ENCODE peak calls at places on chromosomes 3 and 15, in nine cellular contexts. One of them, this sample, is unnamed.

GRCh38 chr3:99850608-99851007 is 32.9 kb downstream of the CMSS1 start:
- DNase-seq in endothelial cell: no peak
- DNase-seq in mammary epithelial cell: no peak
- DNase-seq in B cell: no peak
- DNase-seq in colonic mucosa: no peak
- DNase-seq in WERI-Rb-1: no peak
- DNase-seq in PC-9: no peak
- DNase-seq in bronchial epithelial cell: no peak
- DNase-seq in Panc1: no peak
- DNase-seq in this sample: no peak

GRCh38 chr3:13580256-13581023 is 31.5 kb downstream of the FBLN2 start:
- DNase-seq in endothelial cell: no peak
- DNase-seq in mammary epithelial cell: peak
- DNase-seq in B cell: no peak
- DNase-seq in colonic mucosa: no peak
- DNase-seq in WERI-Rb-1: no peak
- DNase-seq in PC-9: peak
- DNase-seq in bronchial epithelial cell: peak
- DNase-seq in Panc1: no peak
- DNase-seq in this sample: no peak

GRCh38 chr3:55897573-55898224 is 410.6 kb upstream of the WNT5A start:
- DNase-seq in endothelial cell: peak
- DNase-seq in mammary epithelial cell: peak
- DNase-seq in B cell: no peak
- DNase-seq in colonic mucosa: peak
- DNase-seq in WERI-Rb-1: peak
- DNase-seq in PC-9: peak
- DNase-seq in bronchial epithelial cell: peak
- DNase-seq in Panc1: no peak
- DNase-seq in this sample: no peak

GRCh38 chr15:67700023-67700422 is 125.3 kb upstream of the SKOR1 start:
- DNase-seq in endothelial cell: no peak
- DNase-seq in mammary epithelial cell: no peak
- DNase-seq in B cell: no peak
- DNase-seq in colonic mucosa: no peak
- DNase-seq in WERI-Rb-1: no peak
- DNase-seq in PC-9: no peak
- DNase-seq in bronchial epithelial cell: no peak
- DNase-seq in Panc1: no peak
- DNase-seq in this sample: no peak

GRCh38 chr3:195187609-195188529 is 83.1 kb downstream of the XXYLT1 start:
- DNase-seq in endothelial cell: no peak
- DNase-seq in mammary epithelial cell: peak
- DNase-seq in B cell: no peak
- DNase-seq in colonic mucosa: no peak
- DNase-seq in WERI-Rb-1: no peak
- DNase-seq in PC-9: no peak
- DNase-seq in bronchial epithelial cell: peak
- DNase-seq in Panc1: no peak
- DNase-seq in this sample: no peak

GRCh38 chr3:10912784-10913183 is 79.8 kb upstream of the SLC6A1 start:
- DNase-seq in endothelial cell: no peak
- DNase-seq in mammary epithelial cell: no peak
- DNase-seq in B cell: no peak
- DNase-seq in colonic mucosa: no peak
- DNase-seq in WERI-Rb-1: no peak
- DNase-seq in PC-9: no peak
- DNase-seq in bronchial epithelial cell: no peak
- DNase-seq in Panc1: no peak
- DNase-seq in this sample: no peak

GRCh38 chr3:177726807-177727206 is 529.5 kb upstream of the TBL1XR1 start:
- DNase-seq in endothelial cell: no peak
- DNase-seq in mammary epithelial cell: no peak
- DNase-seq in B cell: no peak
- DNase-seq in colonic mucosa: no peak
- DNase-seq in WERI-Rb-1: no peak
- DNase-seq in PC-9: no peak
- DNase-seq in bronchial epithelial cell: no peak
- DNase-seq in Panc1: no peak
- DNase-seq in this sample: no peak

GRCh38 chr3:43753743-43754142 is 63.0 kb downstream of the ABHD5 start:
- DNase-seq in endothelial cell: no peak
- DNase-seq in mammary epithelial cell: no peak
- DNase-seq in B cell: no peak
- DNase-seq in colonic mucosa: no peak
- DNase-seq in WERI-Rb-1: no peak
- DNase-seq in PC-9: no peak
- DNase-seq in bronchial epithelial cell: peak
- DNase-seq in Panc1: no peak
- DNase-seq in this sample: no peak

GRCh38 chr15:101313041-101313761 is 18.2 kb upstream of the SNRPA1 start:
- DNase-seq in endothelial cell: no peak
- DNase-seq in mammary epithelial cell: no peak
- DNase-seq in B cell: no peak
- DNase-seq in colonic mucosa: no peak
- DNase-seq in WERI-Rb-1: no peak
- DNase-seq in PC-9: no peak
- DNase-seq in bronchial epithelial cell: no peak
- DNase-seq in Panc1: no peak
- DNase-seq in this sample: no peak

GRCh38 chr15:85622432-85622831 is 172.3 kb downstream of the KLHL25 start:
- DNase-seq in endothelial cell: no peak
- DNase-seq in mammary epithelial cell: no peak
- DNase-seq in B cell: no peak
- DNase-seq in colonic mucosa: no peak
- DNase-seq in WERI-Rb-1: peak
- DNase-seq in PC-9: no peak
- DNase-seq in bronchial epithelial cell: no peak
- DNase-seq in Panc1: no peak
- DNase-seq in this sample: no peak

GRCh38 chr15:66774001-66774814 is 72.2 kb downstream of the SMAD6 start:
- DNase-seq in endothelial cell: peak
- DNase-seq in mammary epithelial cell: peak
- DNase-seq in B cell: peak
- DNase-seq in colonic mucosa: peak
- DNase-seq in WERI-Rb-1: peak
- DNase-seq in PC-9: peak
- DNase-seq in bronchial epithelial cell: peak
- DNase-seq in Panc1: peak
- DNase-seq in this sample: peak

GRCh38 chr3:58646503-58646902 is 20.1 kb downstream of the FAM3D start:
- DNase-seq in endothelial cell: no peak
- DNase-seq in mammary epithelial cell: no peak
- DNase-seq in B cell: no peak
- DNase-seq in colonic mucosa: no peak
- DNase-seq in WERI-Rb-1: no peak
- DNase-seq in PC-9: no peak
- DNase-seq in bronchial epithelial cell: no peak
- DNase-seq in Panc1: no peak
- DNase-seq in this sample: no peak

GRCh38 chr15:56243774-56244236 is at the start of gene RFX7:
- DNase-seq in endothelial cell: peak
- DNase-seq in mammary epithelial cell: peak
- DNase-seq in B cell: peak
- DNase-seq in colonic mucosa: peak
- DNase-seq in WERI-Rb-1: peak
- DNase-seq in PC-9: peak
- DNase-seq in bronchial epithelial cell: peak
- DNase-seq in Panc1: no peak
- DNase-seq in this sample: peak

GRCh38 chr15:38707802-38708671 is 143.4 kb upstream of the RASGRP1 start:
- DNase-seq in endothelial cell: peak
- DNase-seq in mammary epithelial cell: peak
- DNase-seq in B cell: no peak
- DNase-seq in colonic mucosa: peak
- DNase-seq in WERI-Rb-1: peak
- DNase-seq in PC-9: peak
- DNase-seq in bronchial epithelial cell: peak
- DNase-seq in Panc1: no peak
- DNase-seq in this sample: peak

GRCh38 chr15:93859176-93859575 is 372.2 kb upstream of the MCTP2 start:
- DNase-seq in endothelial cell: no peak
- DNase-seq in mammary epithelial cell: no peak
- DNase-seq in B cell: no peak
- DNase-seq in colonic mucosa: no peak
- DNase-seq in WERI-Rb-1: no peak
- DNase-seq in PC-9: no peak
- DNase-seq in bronchial epithelial cell: no peak
- DNase-seq in Panc1: no peak
- DNase-seq in this sample: no peak
- TF ChIP-seq CTCF in endothelial cell: no peak
- TF ChIP-seq CTCF in mammary epithelial cell: no peak
- TF ChIP-seq CTCF in B cell: no peak
- TF ChIP-seq CTCF in colonic mucosa: no peak
- TF ChIP-seq CTCF in WERI-Rb-1: no peak
- TF ChIP-seq CTCF in PC-9: no peak
- TF ChIP-seq CTCF in bronchial epithelial cell: no peak
- TF ChIP-seq CTCF in Panc1: no peak
- TF ChIP-seq CTCF in this sample: no peak

GRCh38 chr15:98549003-98549402 is 99.3 kb upstream of the IGF1R start:
- DNase-seq in endothelial cell: no peak
- DNase-seq in mammary epithelial cell: no peak
- DNase-seq in B cell: no peak
- DNase-seq in colonic mucosa: no peak
- DNase-seq in WERI-Rb-1: no peak
- DNase-seq in PC-9: no peak
- DNase-seq in bronchial epithelial cell: no peak
- DNase-seq in Panc1: no peak
- DNase-seq in this sample: no peak

GRCh38 chr15:98549741-98550140 is 98.6 kb upstream of the IGF1R start:
- DNase-seq in endothelial cell: no peak
- DNase-seq in mammary epithelial cell: no peak
- DNase-seq in B cell: no peak
- DNase-seq in colonic mucosa: no peak
- DNase-seq in WERI-Rb-1: no peak
- DNase-seq in PC-9: no peak
- DNase-seq in bronchial epithelial cell: no peak
- DNase-seq in Panc1: no peak
- DNase-seq in this sample: no peak

GRCh38 chr15:98547741-98548166 is 100.6 kb upstream of the IGF1R start:
- DNase-seq in endothelial cell: peak
- DNase-seq in mammary epithelial cell: no peak
- DNase-seq in B cell: no peak
- DNase-seq in colonic mucosa: peak
- DNase-seq in WERI-Rb-1: no peak
- DNase-seq in PC-9: no peak
- DNase-seq in bronchial epithelial cell: no peak
- DNase-seq in Panc1: no peak
- DNase-seq in this sample: no peak

GRCh38 chr15:98547255-98547654 is 101.1 kb upstream of the IGF1R start:
- DNase-seq in endothelial cell: no peak
- DNase-seq in mammary epithelial cell: no peak
- DNase-seq in B cell: no peak
- DNase-seq in colonic mucosa: no peak
- DNase-seq in WERI-Rb-1: no peak
- DNase-seq in PC-9: no peak
- DNase-seq in bronchial epithelial cell: no peak
- DNase-seq in Panc1: no peak
- DNase-seq in this sample: no peak

GRCh38 chr15:98548172-98548971 is 100.0 kb upstream of the IGF1R start:
- DNase-seq in endothelial cell: peak
- DNase-seq in mammary epithelial cell: peak
- DNase-seq in B cell: no peak
- DNase-seq in colonic mucosa: peak
- DNase-seq in WERI-Rb-1: no peak
- DNase-seq in PC-9: peak
- DNase-seq in bronchial epithelial cell: peak
- DNase-seq in Panc1: peak
- DNase-seq in this sample: peak
- TF ChIP-seq CTCF in endothelial cell: no peak
- TF ChIP-seq CTCF in mammary epithelial cell: no peak
- TF ChIP-seq CTCF in B cell: no peak
- TF ChIP-seq CTCF in colonic mucosa: no peak
- TF ChIP-seq CTCF in WERI-Rb-1: no peak
- TF ChIP-seq CTCF in PC-9: no peak
- TF ChIP-seq CTCF in bronchial epithelial cell: peak
- TF ChIP-seq CTCF in Panc1: no peak
- TF ChIP-seq CTCF in this sample: no peak

GRCh38 chr3:141410408-141410807 is 42.1 kb downstream of the ZBTB38 start:
- DNase-seq in endothelial cell: no peak
- DNase-seq in mammary epithelial cell: no peak
- DNase-seq in B cell: no peak
- DNase-seq in colonic mucosa: peak
- DNase-seq in WERI-Rb-1: peak
- DNase-seq in PC-9: no peak
- DNase-seq in bronchial epithelial cell: no peak
- DNase-seq in Panc1: no peak
- DNase-seq in this sample: no peak
- TF ChIP-seq CTCF in endothelial cell: no peak
- TF ChIP-seq CTCF in mammary epithelial cell: no peak
- TF ChIP-seq CTCF in B cell: no peak
- TF ChIP-seq CTCF in colonic mucosa: no peak
- TF ChIP-seq CTCF in WERI-Rb-1: peak
- TF ChIP-seq CTCF in PC-9: no peak
- TF ChIP-seq CTCF in bronchial epithelial cell: no peak
- TF ChIP-seq CTCF in Panc1: peak
- TF ChIP-seq CTCF in this sample: no peak

GRCh38 chr3:16884748-16885587 is at the start of gene PLCL2:
- DNase-seq in endothelial cell: peak
- DNase-seq in mammary epithelial cell: peak
- DNase-seq in B cell: peak
- DNase-seq in colonic mucosa: peak
- DNase-seq in WERI-Rb-1: peak
- DNase-seq in PC-9: peak
- DNase-seq in bronchial epithelial cell: peak
- DNase-seq in Panc1: no peak
- DNase-seq in this sample: peak
- TF ChIP-seq CTCF in endothelial cell: no peak
- TF ChIP-seq CTCF in mammary epithelial cell: no peak
- TF ChIP-seq CTCF in B cell: no peak
- TF ChIP-seq CTCF in colonic mucosa: no peak
- TF ChIP-seq CTCF in WERI-Rb-1: no peak
- TF ChIP-seq CTCF in PC-9: no peak
- TF ChIP-seq CTCF in bronchial epithelial cell: no peak
- TF ChIP-seq CTCF in Panc1: no peak
- TF ChIP-seq CTCF in this sample: peak

DNA sequence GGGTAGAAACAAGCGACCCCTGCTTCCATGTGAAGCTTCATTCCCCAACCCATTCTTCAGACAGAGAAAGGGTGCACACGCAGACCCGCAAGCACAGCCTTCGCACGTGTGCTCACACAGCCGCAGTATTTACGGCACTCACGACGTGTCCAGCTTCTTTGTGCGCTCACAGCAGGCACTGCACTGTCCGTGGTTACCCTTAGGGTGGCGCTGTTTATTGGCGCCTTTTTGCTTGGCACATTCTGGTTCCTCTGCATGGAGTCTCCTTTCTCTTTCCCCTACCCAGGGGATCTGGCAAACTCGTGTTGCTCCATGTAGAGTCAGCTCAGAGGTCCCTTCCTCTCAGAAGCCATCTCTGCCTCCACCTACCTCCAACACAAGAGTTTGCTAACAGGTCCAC is 115.1 kb downstream of the SLCO3A1 start:
- DNase-seq in endothelial cell: no peak
- DNase-seq in mammary epithelial cell: no peak
- DNase-seq in B cell: no peak
- DNase-seq in colonic mucosa: no peak
- DNase-seq in WERI-Rb-1: no peak
- DNase-seq in PC-9: no peak
- DNase-seq in bronchial epithelial cell: no peak
- DNase-seq in Panc1: no peak
- DNase-seq in this sample: no peak
- TF ChIP-seq CTCF in endothelial cell: peak
- TF ChIP-seq CTCF in mammary epithelial cell: no peak
- TF ChIP-seq CTCF in B cell: no peak
- TF ChIP-seq CTCF in colonic mucosa: no peak
- TF ChIP-seq CTCF in WERI-Rb-1: peak
- TF ChIP-seq CTCF in PC-9: no peak
- TF ChIP-seq CTCF in bronchial epithelial cell: no peak
- TF ChIP-seq CTCF in Panc1: peak
- TF ChIP-seq CTCF in this sample: no peak

This sample was measured in GM13977.